ENCODE peak calls at places on chromosome 1, in six cellular contexts. K is NCI-H2171; W is heart right ventricle; A is activated T-helper 1 cell treated with anti-CD3 and anti-CD28 coated beads, Interleukin-2, amount 50 U/mL, for 16 hours; C is NCI-H2029 treated with DMSO at 0.1 percent for 48 hours; Z is cardiac muscle cell. L is an unnamed sample.

GRCh38 chr1:25569599-25570458 is 26.4 kb downstream of the LDLRAP1 start:
- DNase-seq in Z (no peak), C (no peak), W (no peak), K (peak), A (no peak), L (no peak)

GRCh38 chr1:167197692-167198091 is 23.0 kb upstream of the POU2F1 start:
- DNase-seq in K (no peak), C (no peak), A (no peak), Z (no peak), W (no peak), L (no peak)

GRCh38 chr1:196462101-196462500 is 146.1 kb downstream of the KCNT2 start:
- DNase-seq in Z (no peak), K (no peak), W (no peak), C (no peak), A (no peak), L (peak)

GRCh38 chr1:32345289-32345827 is 9.3 kb upstream of the MARCKSL1 start:
- DNase-seq in Z (peak), W (no peak), K (no peak), C (no peak), A (no peak), L (no peak)

GRCh38 chr1:240499012-240499411 is 112.9 kb downstream of the GREM2 start:
- DNase-seq in W (no peak), C (no peak), K (no peak), A (no peak), Z (peak), L (peak)

GRCh38 chr1:198151688-198152087 is 5.1 kb upstream of the NEK7 start:
- DNase-seq in C (no peak), A (no peak), K (no peak), W (no peak), Z (no peak), L (no peak)

GRCh38 chr1:11529763-11530730 is 51.1 kb downstream of the DISP3 start:
- DNase-seq in W (no peak), K (no peak), A (no peak), Z (no peak), C (no peak), L (no peak)

GRCh38 chr1:143652187-143652586 is 319.6 kb downstream of the FAM72C start:
- DNase-seq in W (no peak), Z (no peak), A (no peak), K (no peak), C (no peak), L (no peak)

GRCh38 chr1:109497449-109498160 is 3.7 kb downstream of the CYB561D1 start:
- DNase-seq in K (no peak), C (no peak), W (no peak), A (no peak), Z (no peak), L (no peak)

GRCh38 chr1:7478142-7478796 is 292.8 kb upstream of the VAMP3 start:
- DNase-seq in K (no peak), A (no peak), Z (no peak), C (no peak), W (no peak), L (no peak)

GRCh38 chr1:90579212-90579802 is 137.8 kb downstream of the BARHL2 start:
- DNase-seq in W (no peak), A (no peak), K (peak), Z (peak), C (peak), L (peak)

GRCh38 chr1:24609949-24610517 is 33.1 kb upstream of the SRRM1 start:
- DNase-seq in C (no peak), K (no peak), Z (no peak), A (no peak), W (no peak), L (peak)

GRCh38 chr1:27496604-27497155 is 6.7 kb upstream of the WASF2 start:
- DNase-seq in A (no peak), W (peak), K (peak), Z (peak), C (no peak), L (no peak)

L was measured in bronchial epithelial cell.